ENCODE peak calls at places on chromosome 11, in four cellular contexts. Q is activated naive CD4-positive, alpha-beta T cell treated with Interleukin-2 at 50 U/mL for 16 hours; B is T-cell; W is GM23338. M is an unnamed sample.

GRCh38 chr11:75516886-75517285 is 8.9 kb downstream of the GDPD5 start:
- DNase-seq in W (no peak), Q (no peak), B (no peak), M (no peak)

GRCh38 chr11:70739811-70740474 is 341.6 kb downstream of the CTTN start:
- DNase-seq in W (no peak), Q (no peak), B (no peak), M (no peak)

GRCh38 chr11:89495951-89496350 is 4.8 kb upstream of the NOX4 start:
- DNase-seq in B (no peak), Q (no peak), W (no peak), M (peak; percentile 94)

GRCh38 chr11:18012906-18013781 is at the start of gene SERGEF:
- DNase-seq in B (peak; percentile 85), W (peak; percentile 95), Q (peak; percentile 92), M (peak; percentile 85)

GRCh38 chr11:57116654-57117053 is 65.1 kb upstream of the LRRC55 start:
- DNase-seq in B (no peak), Q (no peak), W (peak; percentile 74), M (peak; percentile 63)

GRCh38 chr11:109772846-109773400 is 320.3 kb upstream of the ZC3H12C start:
- DNase-seq in Q (no peak), W (no peak), B (no peak), M (no peak)

GRCh38 chr11:14713518-14714244 is 70.1 kb downstream of the PDE3B start:
- DNase-seq in B (peak; percentile 15), Q (no peak), W (no peak), M (no peak)

GRCh38 chr11:18264035-18264434 is 2.0 kb upstream of the SAA1 start:
- DNase-seq in W (no peak), Q (no peak), B (no peak), M (no peak)

GRCh38 chr11:102279641-102280170 is 37.6 kb upstream of the BIRC3 start:
- DNase-seq in B (no peak), W (peak; percentile 38), Q (no peak), M (no peak)

GRCh38 chr11:27234043-27234668 is 128.9 kb downstream of the CCDC34 start:
- DNase-seq in B (no peak), Q (no peak), W (no peak), M (peak; percentile 99)

GRCh38 chr11:130369141-130369691 is 54.5 kb upstream of the ZBTB44 start:
- DNase-seq in B (no peak), Q (no peak), W (peak; percentile 27), M (no peak)

GRCh38 chr11:126969865-126970479 is 30.6 kb downstream of the KIRREL3 start:
- DNase-seq in Q (no peak), B (no peak), W (peak; percentile 66), M (peak; percentile 2)

GRCh38 chr11:61161190-61162091 is at the start of gene VPS37C:
- DNase-seq in Q (peak; percentile 91), W (peak; percentile 91), B (peak; percentile 77), M (peak; percentile 71)

GRCh38 chr11:70876685-70877084 is 375.7 kb downstream of the SHANK2 start:
- DNase-seq in B (no peak), W (no peak), Q (no peak), M (no peak)

GRCh38 chr11:18371279-18371678 is 23.1 kb upstream of the LDHA start:
- DNase-seq in W (no peak), B (no peak), Q (no peak), M (peak; percentile 82)

GRCh38 chr11:80414766-80415165 is 973.9 kb upstream of the TENM4 start:
- DNase-seq in B (no peak), W (no peak), Q (no peak), M (peak; percentile 66)

M was measured in amniotic epithelial cell.